ENCODE peak calls at places on chromosomes 11 and 22, in four cellular contexts. S is GM12878, Z is H1, L is K562. C is an unnamed sample.

GRCh38 chr11:59676205-59676604 is 7.4 kb upstream of the PATL1 start:
- DNase-seq in S (no peak), Z (no peak), L (no peak), C (no peak)

GRCh38 chr11:126519653-126520573 is 164.4 kb downstream of the ST3GAL4 start:
- DNase-seq in S (no peak), Z (no peak), L (no peak), C (no peak)

GRCh38 chr11:2892215-2893020 is 6.8 kb upstream of the CDKN1C start:
- DNase-seq in S (no peak), Z (peak), L (peak), C (peak)

GRCh38 chr22:46547883-46548244 is 10.4 kb upstream of the CELSR1 start:
- DNase-seq in S (no peak), Z (no peak), L (no peak), C (no peak)

GRCh38 chr11:83282084-83282716 is 4.0 kb downstream of the CCDC90B start:
- DNase-seq in S (no peak), Z (no peak), L (no peak), C (peak)

GRCh38 chr22:19479358-19480172 is at the start of gene CDC45:
- DNase-seq in S (peak), Z (peak), L (peak), C (peak)

GRCh38 chr11:116994195-116994594 is 104.0 kb downstream of the SIK3 start:
- DNase-seq in S (no peak), Z (no peak), L (no peak), C (no peak)

GRCh38 chr11:44304091-44305084 is 5.6 kb downstream of the ALX4 start:
- DNase-seq in S (no peak), Z (no peak), L (no peak), C (no peak)

GRCh38 chr11:33689506-33689905 is 11.1 kb downstream of the C11orf91 start:
- DNase-seq in S (no peak), Z (no peak), L (no peak), C (no peak)

GRCh38 chr22:44892243-44892642 is 117.6 kb downstream of the PHF21B start:
- DNase-seq in S (no peak), Z (no peak), L (no peak), C (no peak)

GRCh38 chr22:38941488-38941987 is 15.9 kb upstream of the APOBEC3A start:
- DNase-seq in S (peak), Z (no peak), L (no peak), C (no peak)

GRCh38 chr11:78346799-78347198 is 70.8 kb downstream of the GAB2 start:
- DNase-seq in S (no peak), Z (no peak), L (no peak), C (no peak)

GRCh38 chr11:97909544-97910394 is 1111.0 kb upstream of the CNTN5 start:
- DNase-seq in S (no peak), Z (no peak), L (no peak), C (no peak)

GRCh38 chr22:35102663-35103062 is 36.7 kb downstream of the ISX start:
- DNase-seq in S (no peak), Z (peak), L (peak), C (no peak)

DNA sequence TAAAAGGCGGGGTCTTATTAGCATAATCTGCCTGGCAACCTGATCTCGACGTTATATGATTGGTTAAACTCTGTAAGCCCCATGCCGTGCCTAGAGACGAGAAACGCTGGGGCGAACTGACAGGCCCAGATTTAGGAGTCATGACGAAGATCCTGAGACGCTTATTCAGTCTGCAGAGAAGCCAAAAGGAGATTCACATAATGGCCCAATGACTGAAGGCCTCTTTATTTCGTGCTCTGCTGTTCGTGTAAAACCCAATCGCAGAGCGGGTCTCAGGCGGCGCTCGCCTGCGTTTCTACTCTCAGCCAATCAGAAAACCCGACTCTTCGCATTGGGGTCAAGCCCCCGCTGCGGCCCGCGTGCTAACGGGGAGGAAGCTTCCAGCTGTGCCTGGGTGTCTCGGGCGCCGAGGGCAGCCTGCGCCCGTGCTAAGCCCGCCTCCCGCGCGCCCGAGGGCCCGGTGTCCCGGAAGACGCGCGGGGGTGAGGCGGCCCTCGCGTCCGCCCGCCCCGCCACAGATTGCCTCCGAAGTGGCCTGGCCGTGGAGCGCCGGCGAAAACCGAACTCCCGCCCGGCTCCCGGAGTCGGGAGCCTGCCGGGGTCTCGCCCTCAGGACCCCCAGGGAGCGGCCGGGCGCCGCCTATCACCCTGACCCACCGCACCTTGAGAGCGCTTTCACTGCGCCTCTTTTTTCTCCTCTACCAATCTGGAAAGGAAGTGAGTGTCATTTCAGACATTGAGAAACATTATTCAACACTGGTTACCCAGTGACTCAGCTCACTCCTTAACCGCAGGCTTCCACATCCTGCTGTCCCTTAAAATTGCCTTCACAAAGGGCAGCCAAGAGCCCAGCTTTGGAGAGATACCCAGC is 446 bp upstream of the PRDM10 start:
- DNase-seq in S (peak), Z (peak), L (peak), C (peak)
- TF ChIP-seq JUND in S (no peak), Z (no peak), L (peak), C (no peak)

GRCh38 chr22:30474683-30475424 is 3.0 kb upstream of the SEC14L3 start:
- DNase-seq in S (no peak), Z (no peak), L (no peak), C (peak)
- TF ChIP-seq JUND in S (no peak), Z (no peak), L (no peak), C (no peak)

GRCh38 chr11:65206901-65207300 is 25.2 kb downstream of the CAPN1 start:
- DNase-seq in S (no peak), Z (no peak), L (no peak), C (no peak)
- TF ChIP-seq JUND in S (no peak), Z (no peak), L (no peak), C (no peak)

GRCh38 chr22:33000342-33001280 is 57.6 kb downstream of the SYN3 start:
- DNase-seq in S (no peak), Z (peak), L (peak), C (no peak)
- TF ChIP-seq JUND in S (no peak), Z (peak), L (no peak), C (no peak)

GRCh38 chr11:118277312-118277711 is 13.2 kb upstream of the MPZL2 start:
- DNase-seq in S (no peak), Z (no peak), L (no peak), C (peak)
- TF ChIP-seq JUND in S (no peak), Z (no peak), L (no peak), C (no peak)

GRCh38 chr11:73412308-73412707 is 36.1 kb downstream of the RELT start:
- DNase-seq in S (no peak), Z (no peak), L (no peak), C (no peak)
- TF ChIP-seq JUND in S (no peak), Z (no peak), L (no peak), C (no peak)

GRCh38 chr11:94550513-94550912 is 6.8 kb downstream of the FUT4 start:
- DNase-seq in S (no peak), Z (no peak), L (no peak), C (no peak)
- TF ChIP-seq JUND in S (no peak), Z (no peak), L (no peak), C (no peak)

DNA sequence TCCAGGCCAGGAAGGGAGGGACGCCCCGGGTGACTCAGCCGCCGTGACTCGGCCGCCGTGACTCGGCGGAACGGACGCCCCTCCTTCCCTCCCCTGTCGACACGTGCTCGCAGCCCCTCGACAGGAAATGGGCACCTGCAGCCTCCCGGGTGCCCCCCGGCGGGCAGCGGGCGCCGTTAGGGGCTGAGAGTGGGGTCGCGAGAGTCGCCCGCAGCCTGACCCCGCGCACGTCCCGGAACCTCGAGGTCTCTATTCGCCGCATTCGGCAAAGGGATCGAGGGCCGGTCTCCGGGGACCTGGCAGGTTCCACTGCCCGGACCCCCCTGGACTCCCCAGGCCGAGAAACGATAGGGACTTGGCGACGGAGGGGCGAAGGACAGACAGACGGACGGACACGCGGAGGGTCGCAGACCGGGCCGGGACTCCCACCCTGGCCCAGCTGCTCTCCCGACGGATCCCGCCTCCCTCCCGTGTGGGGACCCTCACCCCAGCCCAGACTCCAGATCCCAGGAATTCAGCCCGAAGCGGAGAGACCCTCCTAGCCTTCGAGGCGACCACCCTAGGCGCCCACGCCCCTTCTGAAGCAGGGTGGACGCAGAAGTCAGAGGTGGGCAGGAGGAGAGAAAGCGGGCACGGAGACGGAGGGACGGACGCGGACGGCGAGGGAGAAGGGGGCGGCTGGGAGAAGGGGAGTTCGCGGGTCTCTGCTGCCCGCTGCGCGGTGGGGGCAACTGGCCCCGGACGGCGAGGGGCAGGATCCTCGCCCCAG is 648 bp downstream of the FOSL1 start:
- DNase-seq in S (no peak), Z (no peak), L (peak), C (no peak)
- TF ChIP-seq JUND in S (no peak), Z (no peak), L (peak), C (no peak)

DNA sequence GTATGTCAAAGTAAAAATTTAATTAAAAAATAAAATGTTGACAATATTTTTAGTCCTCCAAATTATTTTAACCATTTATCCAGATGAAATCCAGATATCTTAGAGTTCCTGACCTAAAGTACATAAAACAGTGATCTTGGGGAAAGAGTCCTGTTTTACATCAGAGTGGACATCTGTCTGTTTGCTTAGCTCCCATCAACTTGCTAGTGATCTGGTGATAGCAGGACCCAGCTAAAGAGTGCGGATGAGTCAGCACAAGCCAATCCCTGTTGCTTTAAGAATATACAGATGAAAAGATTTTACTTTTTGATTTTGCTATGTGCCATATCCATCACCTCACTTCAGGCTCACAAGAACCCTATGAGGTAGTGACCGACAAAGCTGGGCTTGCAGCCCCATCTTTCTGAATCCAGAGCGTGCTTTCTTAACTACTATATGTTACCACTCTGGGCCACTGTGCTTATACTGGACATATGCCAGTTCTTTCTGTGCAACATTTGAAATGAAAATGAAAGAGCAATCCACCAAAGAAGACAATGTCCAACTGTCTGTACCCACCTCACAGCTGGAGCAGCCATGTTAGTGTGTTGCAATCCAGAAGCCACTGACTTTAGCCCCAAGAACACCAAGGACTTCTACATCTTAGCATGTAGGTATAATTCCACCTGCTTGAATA is 167.6 kb upstream of the SESN3 start:
- DNase-seq in S (no peak), Z (no peak), L (peak), C (no peak)
- TF ChIP-seq JUND in S (no peak), Z (no peak), L (peak), C (no peak)

GRCh38 chr11:35114901-35115687 is 23.9 kb upstream of the CD44 start:
- DNase-seq in S (no peak), Z (no peak), L (no peak), C (no peak)

GRCh38 chr11:35116762-35117588 is 22.0 kb upstream of the CD44 start:
- DNase-seq in S (no peak), Z (no peak), L (no peak), C (no peak)

GRCh38 chr11:35118906-35119305 is 20.1 kb upstream of the CD44 start:
- DNase-seq in S (no peak), Z (no peak), L (no peak), C (no peak)

GRCh38 chr11:35115688-35116030 is 23.3 kb upstream of the CD44 start:
- DNase-seq in S (no peak), Z (no peak), L (no peak), C (no peak)

GRCh38 chr11:35116245-35116644 is 22.7 kb upstream of the CD44 start:
- DNase-seq in S (no peak), Z (no peak), L (no peak), C (no peak)
- TF ChIP-seq JUND in S (no peak), Z (no peak), L (peak), C (no peak)

C was measured in T47D.